ENCODE peak calls at places on chromosomes 2 and 18, in eight cellular contexts. G is GM06990, X is RWPE1, F is NB4, O is GM20000, P is cardiac muscle cell, W is psoas muscle, J is ovary. N is an unnamed sample.

GRCh38 chr2:47299555-47299954 is 103.4 kb upstream of the MSH2 start:
- DNase-seq in O (no peak), J (no peak), G (no peak), X (no peak), P (no peak), W (peak), F (peak), N (no peak)

GRCh38 chr2:213316001-213316735 is 31.9 kb downstream of the SPAG16 start:
- DNase-seq in O (no peak), X (no peak), J (no peak), W (no peak), P (no peak), G (no peak), F (no peak), N (no peak)

GRCh38 chr2:134197445-134197844 is 56.4 kb upstream of the MGAT5 start:
- DNase-seq in X (no peak), G (no peak), O (no peak), W (no peak), J (no peak), F (no peak), P (no peak), N (no peak)

GRCh38 chr2:96136123-96136720 is 2.1 kb downstream of the ASTL start:
- DNase-seq in O (no peak), X (no peak), F (no peak), W (peak), J (no peak), G (no peak), P (no peak), N (peak)

GRCh38 chr2:121004950-121005349 is 269.3 kb downstream of the GLI2 start:
- DNase-seq in O (no peak), P (no peak), F (no peak), J (no peak), X (peak), W (no peak), G (no peak), N (no peak)

GRCh38 chr2:120314656-120315366 is 31.1 kb upstream of the INHBB start:
- DNase-seq in G (no peak), O (no peak), P (no peak), J (peak), F (no peak), X (no peak), W (no peak), N (no peak)

GRCh38 chr2:185567196-185567595 is 171.4 kb upstream of the FSIP2 start:
- DNase-seq in P (no peak), F (no peak), O (no peak), X (no peak), G (no peak), J (no peak), W (no peak), N (no peak)

GRCh38 chr2:182163878-182164277 is 178.2 kb downstream of the PPP1R1C start:
- DNase-seq in O (no peak), P (no peak), G (no peak), X (no peak), W (no peak), F (no peak), J (no peak), N (no peak)

GRCh38 chr18:78448106-78448505 is 531.5 kb upstream of the SALL3 start:
- DNase-seq in O (no peak), P (no peak), G (no peak), J (no peak), W (no peak), X (no peak), F (no peak), N (no peak)

GRCh38 chr2:107775791-107776190 is 50.9 kb upstream of the RGPD4 start:
- DNase-seq in X (no peak), W (no peak), F (no peak), P (no peak), G (no peak), O (no peak), J (no peak), N (no peak)

GRCh38 chr2:230924470-230925341 is at the start of gene GPR55:
- DNase-seq in O (peak), W (no peak), X (no peak), G (peak), J (no peak), P (no peak), F (peak), N (no peak)

GRCh38 chr2:159968282-159968900 is 94.0 kb downstream of the PLA2R1 start:
- DNase-seq in X (peak), J (no peak), F (peak), G (no peak), P (peak), O (peak), W (no peak), N (no peak)

GRCh38 chr18:65750421-65751144 is at the start of gene CDH7:
- DNase-seq in X (no peak), P (peak), J (no peak), F (no peak), O (no peak), G (no peak), W (peak), N (no peak)

GRCh38 chr2:48482774-48483173 is 47.2 kb upstream of the STON1 start:
- DNase-seq in J (no peak), O (no peak), F (no peak), W (no peak), X (peak), G (no peak), P (no peak), N (no peak)

GRCh38 chr18:3360211-3360610 is 89.8 kb upstream of the TGIF1 start:
- DNase-seq in X (no peak), P (no peak), F (no peak), J (no peak), O (no peak), W (no peak), G (no peak), N (no peak)

GRCh38 chr2:79530443-79530842 is 17.6 kb downstream of the CTNNA2 start:
- DNase-seq in G (no peak), X (no peak), P (peak), O (no peak), W (no peak), F (peak), J (no peak), N (no peak)

GRCh38 chr18:59744271-59744721 is 47.1 kb upstream of the CCBE1 start:
- DNase-seq in O (no peak), X (peak), F (no peak), J (no peak), G (no peak), P (no peak), W (no peak), N (no peak)

GRCh38 chr2:16069933-16070647 is 129.7 kb downstream of the MYCN start:
- DNase-seq in P (no peak), F (no peak), W (no peak), O (no peak), G (no peak), J (peak), X (no peak), N (no peak)

GRCh38 chr18:62245177-62245576 is 58.1 kb downstream of the RELCH start:
- DNase-seq in G (no peak), W (no peak), J (no peak), X (no peak), O (no peak), F (no peak), P (no peak), N (no peak)

GRCh38 chr2:11726384-11726783 is 20.0 kb upstream of the LPIN1 start:
- DNase-seq in P (no peak), O (no peak), G (no peak), W (no peak), F (no peak), X (no peak), J (no peak), N (no peak)

GRCh38 chr2:1721706-1722483 is 22.4 kb downstream of the PXDN start:
- DNase-seq in J (no peak), F (no peak), P (no peak), O (no peak), W (no peak), G (no peak), X (peak), N (no peak)

GRCh38 chr2:274503-274902 is 9.8 kb downstream of the ACP1 start:
- DNase-seq in G (no peak), O (no peak), J (no peak), W (no peak), P (no peak), X (no peak), F (no peak), N (no peak)
- TF ChIP-seq CTCF in G (peak), O (no peak), J (no peak), W (no peak), P (no peak), X (no peak), F (peak), N (no peak)

GRCh38 chr2:186909095-186909494 is 60.1 kb upstream of the ZSWIM2 start:
- DNase-seq in J (no peak), G (no peak), W (no peak), F (no peak), P (no peak), X (no peak), O (no peak), N (no peak)

GRCh38 chr2:186907897-186908296 is 58.9 kb upstream of the ZSWIM2 start:
- DNase-seq in J (no peak), P (no peak), G (no peak), F (no peak), W (no peak), O (no peak), X (no peak), N (no peak)

DNA sequence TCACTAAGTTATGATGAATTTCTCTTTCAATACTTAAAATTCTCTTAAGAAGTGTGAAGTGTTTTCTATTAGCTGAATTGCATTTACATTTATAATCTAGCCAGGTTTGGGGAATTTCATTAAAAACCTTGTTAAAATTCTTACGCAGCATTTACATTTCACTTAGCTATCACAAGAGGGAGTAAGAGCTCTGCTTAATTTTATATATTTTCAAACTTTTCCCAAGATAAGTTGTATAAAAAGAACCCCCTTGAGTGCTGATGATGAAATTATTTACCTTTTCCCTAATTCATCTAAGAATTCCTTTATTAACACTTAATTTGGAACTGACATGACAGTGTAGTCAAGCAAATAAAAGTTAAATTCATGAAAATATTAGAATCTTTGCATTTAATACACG is 54.2 kb upstream of the ZSWIM2 start:
- DNase-seq in P (no peak), X (no peak), J (no peak), W (no peak), F (no peak), O (no peak), G (no peak), N (no peak)
- TF ChIP-seq CTCF in P (peak), X (peak), J (peak), W (peak), F (no peak), O (no peak), G (no peak), N (no peak)

GRCh38 chr18:25675123-25675850 is 323.3 kb upstream of the ZNF521 start:
- DNase-seq in O (no peak), W (no peak), F (no peak), G (no peak), X (no peak), P (no peak), J (no peak), N (no peak)

GRCh38 chr18:25669741-25670140 is 317.8 kb upstream of the ZNF521 start:
- DNase-seq in W (no peak), P (no peak), O (no peak), X (no peak), J (no peak), F (no peak), G (no peak), N (peak)

GRCh38 chr18:25678226-25678625 is 326.3 kb upstream of the ZNF521 start:
- DNase-seq in X (no peak), J (no peak), W (no peak), G (no peak), P (no peak), O (peak), F (no peak), N (no peak)

GRCh38 chr18:25674183-25674582 is 322.2 kb upstream of the ZNF521 start:
- DNase-seq in X (no peak), W (no peak), F (no peak), P (no peak), J (no peak), G (no peak), O (no peak), N (no peak)

DNA sequence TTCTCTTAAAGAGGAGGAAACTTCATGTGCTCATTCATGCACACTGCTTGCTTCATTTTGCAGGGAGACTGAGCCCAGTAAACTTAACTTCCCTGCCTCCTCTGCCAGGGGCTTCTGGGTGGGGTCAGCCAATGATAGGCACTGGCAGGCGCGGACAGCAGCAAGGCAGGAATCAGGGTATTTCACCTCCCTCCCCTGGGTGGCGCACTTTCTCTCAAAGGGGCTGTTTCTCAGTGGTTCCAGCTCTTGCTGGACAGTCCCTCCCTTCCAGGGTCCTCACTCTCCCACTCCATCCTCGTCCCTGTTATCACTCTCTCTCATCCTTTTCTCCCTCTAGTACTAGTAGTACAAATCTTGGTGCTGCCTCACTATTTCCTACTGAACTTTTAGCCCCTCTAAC is 320.5 kb upstream of the ZNF521 start:
- DNase-seq in G (no peak), O (no peak), P (no peak), F (peak), J (no peak), W (no peak), X (no peak), N (no peak)
- TF ChIP-seq CTCF in G (peak), O (peak), P (no peak), F (no peak), J (no peak), W (no peak), X (no peak), N (no peak)

GRCh38 chr2:30146337-30147195 is at the start of gene YPEL5:
- DNase-seq in O (peak), W (peak), P (peak), G (peak), J (peak), F (peak), X (peak), N (peak)

GRCh38 chr2:30149513-30149912 is 2.7 kb downstream of the YPEL5 start:
- DNase-seq in G (no peak), J (no peak), W (no peak), F (peak), O (no peak), X (no peak), P (peak), N (no peak)

GRCh38 chr2:30147196-30147714 is 448 bp downstream of the YPEL5 start:
- DNase-seq in F (no peak), W (no peak), O (peak), J (no peak), X (no peak), G (no peak), P (peak), N (no peak)

GRCh38 chr2:30148850-30149249 is 2.0 kb downstream of the YPEL5 start:
- DNase-seq in O (peak), F (peak), G (no peak), P (no peak), W (no peak), J (no peak), X (no peak), N (no peak)

DNA sequence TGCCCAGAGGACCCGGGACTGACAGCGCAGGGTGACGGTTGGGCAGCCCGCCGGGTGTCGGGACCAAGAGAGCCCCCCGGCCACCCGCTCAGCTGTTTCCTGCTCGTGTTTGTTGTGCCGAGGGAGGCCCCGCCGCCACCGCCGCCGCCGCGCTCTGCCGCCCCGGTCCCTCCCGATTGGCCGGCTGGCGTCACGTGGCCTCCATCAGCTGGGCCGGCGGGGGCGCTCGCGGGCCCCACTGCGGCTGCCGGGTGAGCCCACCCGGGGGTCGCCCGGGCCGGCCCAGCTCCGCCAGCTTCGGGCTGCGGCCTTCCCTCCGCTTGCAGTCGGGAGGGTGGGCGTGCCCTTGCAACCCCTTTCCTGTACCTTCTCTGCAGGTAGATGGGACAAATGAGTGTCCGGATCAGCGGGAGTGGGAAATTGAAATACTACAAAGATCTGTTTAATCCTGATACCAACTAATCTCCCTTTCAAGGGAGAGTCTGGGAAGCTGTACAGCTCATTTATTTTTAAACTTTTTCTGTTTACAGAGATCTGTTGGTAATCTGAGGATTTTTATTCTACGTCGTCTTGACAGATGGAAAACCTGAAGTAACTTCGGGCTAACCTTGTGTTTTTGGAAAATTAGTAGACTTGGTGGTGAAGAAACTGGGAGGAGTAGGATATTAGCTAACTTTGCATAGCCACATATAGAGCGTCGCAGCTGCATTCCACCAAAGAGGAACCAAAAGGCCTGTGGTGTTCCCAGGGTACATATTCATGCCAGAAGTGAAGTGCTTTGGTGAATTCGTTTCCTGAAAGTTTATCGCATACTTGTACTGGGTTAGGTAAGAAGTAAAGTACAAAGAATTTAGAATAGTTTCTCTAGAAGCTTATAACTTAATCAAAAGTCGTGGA is 1.2 kb downstream of the YPEL5 start:
- DNase-seq in W (peak), J (peak), F (peak), P (peak), G (peak), O (peak), X (peak), N (peak)
- TF ChIP-seq CTCF in W (peak), J (peak), F (no peak), P (peak), G (no peak), O (no peak), X (peak), N (peak)

GRCh38 chr2:143230506-143231256 is 101.5 kb downstream of the ARHGAP15 start:
- DNase-seq in G (no peak), O (no peak), X (no peak), J (no peak), F (no peak), W (no peak), P (no peak), N (no peak)
- TF ChIP-seq CTCF in G (no peak), O (no peak), X (no peak), J (no peak), F (no peak), W (no peak), P (no peak), N (no peak)

GRCh38 chr2:19377717-19378116 is 19.3 kb upstream of the OSR1 start:
- DNase-seq in X (no peak), G (no peak), P (no peak), F (no peak), O (no peak), W (no peak), J (no peak), N (no peak)
- TF ChIP-seq CTCF in X (no peak), G (peak), P (no peak), F (peak), O (no peak), W (no peak), J (no peak), N (no peak)

DNA sequence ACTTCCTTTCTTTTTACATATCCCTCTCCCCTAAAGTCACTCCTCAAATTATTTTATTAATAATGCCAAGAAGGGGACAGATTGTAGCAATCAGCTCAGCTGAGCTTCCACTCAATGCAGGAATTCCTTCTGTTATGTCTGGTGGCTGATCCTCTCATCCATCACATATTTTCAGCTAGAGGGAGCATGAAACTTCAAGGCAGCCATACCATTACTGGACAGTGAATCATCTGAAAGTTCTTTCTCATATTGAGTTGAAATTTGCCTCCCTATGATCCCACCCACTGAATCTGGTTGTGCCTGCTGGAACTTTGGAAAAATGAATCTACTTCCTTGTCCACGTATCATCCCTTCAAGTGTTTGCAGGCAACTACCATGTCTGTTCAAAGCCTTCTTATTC is 11.2 kb downstream of the ZNF385B start:
- DNase-seq in O (no peak), G (no peak), W (no peak), P (no peak), F (no peak), X (peak), J (no peak), N (no peak)
- TF ChIP-seq CTCF in O (no peak), G (no peak), W (no peak), P (peak), F (no peak), X (no peak), J (no peak), N (no peak)

GRCh38 chr2:180657054-180657453 is 323.4 kb upstream of the UBE2E3 start:
- DNase-seq in G (no peak), X (no peak), W (no peak), J (no peak), P (peak), F (no peak), O (no peak), N (no peak)

GRCh38 chr2:180655393-180655792 is 325.0 kb upstream of the UBE2E3 start:
- DNase-seq in X (no peak), W (no peak), F (no peak), J (no peak), G (no peak), P (no peak), O (no peak), N (no peak)

GRCh38 chr2:180655842-180656454 is 324.5 kb upstream of the UBE2E3 start:
- DNase-seq in F (no peak), G (no peak), P (no peak), W (no peak), X (no peak), O (no peak), J (no peak), N (no peak)

GRCh38 chr2:180653481-180653880 is 326.9 kb upstream of the UBE2E3 start:
- DNase-seq in W (no peak), J (no peak), X (no peak), P (peak), F (no peak), O (no peak), G (no peak), N (no peak)

DNA sequence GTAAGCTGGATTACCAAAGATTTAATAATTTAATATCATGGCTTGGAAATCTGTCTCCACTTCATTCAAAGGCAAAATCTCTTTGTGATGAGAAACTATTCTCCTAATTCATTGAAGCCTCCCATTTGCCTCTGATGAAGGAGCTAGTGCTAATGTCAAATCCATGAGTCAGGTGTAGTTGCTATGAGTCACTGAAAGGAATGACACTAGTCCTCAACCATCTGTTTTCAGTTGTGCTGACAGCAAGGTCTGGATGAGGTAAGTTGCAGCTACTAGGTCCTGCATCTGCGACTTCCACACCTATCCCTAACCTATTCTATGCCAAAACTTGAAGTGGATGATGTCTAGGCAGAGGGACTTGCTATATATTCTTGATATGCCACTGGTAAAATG is 324.0 kb upstream of the UBE2E3 start:
- DNase-seq in F (no peak), X (peak), O (no peak), G (no peak), W (no peak), P (no peak), J (no peak), N (no peak)
- TF ChIP-seq CTCF in F (no peak), X (no peak), O (no peak), G (no peak), W (no peak), P (no peak), J (no peak), N (no peak)